ENCODE peak calls at places on chromosomes 13 and 19, in six cellular contexts. G is PC-9, Q is H9, X is IMR-90, C is fibroblast of lung, I is astrocyte. S is an unnamed sample. For H3K27me3, the result is how much of the 10 kb centered on the place peaks cover.

GRCh38 chr13:33153421-33154381 is 131.9 kb downstream of the STARD13 start:
- DNase-seq in G (peak), Q (no peak), X (peak), C (peak), I (peak), S (peak)

GRCh38 chr19:14410054-14410774 is 8.9 kb downstream of the DDX39A start:
- DNase-seq in G (no peak), Q (no peak), X (no peak), C (no peak), I (no peak), S (no peak)

GRCh38 chr13:78102121-78102677 is 183.6 kb upstream of the EDNRB start:
- DNase-seq in G (no peak), Q (no peak), X (peak), C (peak), I (peak), S (peak)

GRCh38 chr19:6060600-6061391 is 49.5 kb downstream of the RFX2 start:
- DNase-seq in G (peak), Q (peak), X (peak), C (peak), I (peak), S (peak)

GRCh38 chr13:112705286-112705685 is 15.4 kb downstream of the ATP11A start:
- DNase-seq in G (no peak), Q (peak), X (no peak), C (no peak), I (no peak), S (no peak)

GRCh38 chr19:3095375-3096191 is 1.4 kb downstream of the GNA11 start:
- DNase-seq in G (no peak), Q (peak), X (no peak), C (no peak), I (no peak), S (peak)

GRCh38 chr13:36067619-36068456 is 63.3 kb downstream of the DCLK1 start:
- DNase-seq in G (no peak), Q (peak), X (no peak), C (no peak), I (no peak), S (no peak)

GRCh38 chr19:44851427-44851826 is 5.3 kb downstream of the NECTIN2 start:
- DNase-seq in G (no peak), Q (no peak), X (no peak), C (no peak), I (no peak), S (no peak)

GRCh38 chr19:35596366-35596999 is 10.5 kb downstream of the PMIS2 start:
- DNase-seq in G (no peak), Q (no peak), X (no peak), C (no peak), I (no peak), S (no peak)

GRCh38 chr13:40985596-40986327 is 33.4 kb downstream of the ELF1 start:
- DNase-seq in G (no peak), Q (no peak), X (no peak), C (no peak), I (no peak), S (no peak)

GRCh38 chr13:73945371-73945770 is 188.8 kb downstream of the KLF12 start:
- DNase-seq in G (no peak), Q (no peak), X (no peak), C (no peak), I (no peak), S (peak)

GRCh38 chr19:38059897-38060296 is 152.9 kb downstream of the SIPA1L3 start:
- DNase-seq in G (no peak), Q (no peak), X (no peak), C (no peak), I (no peak), S (no peak)

GRCh38 chr13:77696006-77696862 is 1.3 kb upstream of the SLAIN1 start:
- DNase-seq in G (no peak), Q (no peak), X (no peak), C (peak), I (no peak), S (peak)

GRCh38 chr19:7515471-7516226 is at the start of gene ZNF358:
- DNase-seq in G (peak), Q (peak), X (peak), C (peak), I (peak), S (peak)

DNA sequence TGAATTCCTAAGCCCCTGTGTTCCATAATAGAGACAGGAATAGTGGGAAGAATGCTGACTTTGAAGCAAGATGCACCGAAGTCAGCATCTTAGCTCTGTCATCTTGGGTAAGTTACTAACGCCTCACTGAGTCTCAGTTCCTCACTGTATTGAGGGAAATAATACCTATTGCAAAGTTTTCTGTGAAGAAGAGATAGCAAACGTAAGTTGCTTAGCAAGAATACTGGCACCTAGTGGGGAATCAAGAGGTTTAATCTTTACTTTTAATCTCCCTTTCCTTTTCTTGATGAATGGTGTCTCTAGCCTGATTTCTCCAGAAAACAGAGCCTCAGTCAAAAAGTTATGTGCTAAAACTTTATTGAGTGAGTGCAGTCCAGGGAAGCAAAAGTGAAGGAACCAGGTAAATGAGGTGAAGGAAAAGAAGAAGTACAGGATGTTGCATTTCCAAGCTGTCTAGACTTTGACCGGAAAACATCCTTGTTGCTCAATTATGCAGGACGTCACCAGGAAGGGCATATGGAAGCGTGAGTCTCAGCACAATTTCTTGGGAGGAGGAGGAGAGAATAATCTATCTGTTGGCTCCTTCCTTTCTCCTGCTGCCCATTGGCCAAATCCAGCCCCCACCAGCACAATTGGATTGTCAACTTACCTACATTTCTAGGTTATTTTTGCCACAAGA is 210.0 kb downstream of the B3GLCT start:
- DNase-seq in G (no peak), Q (no peak), X (no peak), C (peak), I (peak), S (peak)
- TF ChIP-seq CTCF in G (no peak), Q (peak), X (peak), C (no peak), I (peak), S (peak)

GRCh38 chr19:51567583-51567982 is 3.5 kb upstream of the ZNF175 start:
- DNase-seq in G (no peak), Q (no peak), X (no peak), C (no peak), I (no peak), S (no peak)
- H2AFZ ChIP-seq in G (no peak), Q (no peak), X (no peak), C (no peak), I (no peak), S (no peak)

GRCh38 chr13:50842711-50843255 is 709 bp downstream of the DLEU7 start:
- DNase-seq in G (no peak), Q (peak), X (no peak), C (no peak), I (no peak), S (no peak)
- H3K27me3 ChIP-seq in G (under half), Q (under half), X (under half), C (under half), I (under half), S (under half)

GRCh38 chr19:11405846-11406643 is 13.1 kb downstream of the RGL3 start:
- DNase-seq in G (no peak), Q (peak), X (no peak), C (no peak), I (no peak), S (no peak)
- TF ChIP-seq CTCF in G (no peak), Q (peak), X (no peak), C (peak), I (no peak), S (no peak)

GRCh38 chr13:75803175-75803611 is 167.1 kb downstream of the LMO7 start:
- DNase-seq in G (no peak), Q (peak), X (no peak), C (no peak), I (no peak), S (no peak)
- H2AFZ ChIP-seq in G (no peak), Q (no peak), X (no peak), C (no peak), I (no peak), S (no peak)

DNA sequence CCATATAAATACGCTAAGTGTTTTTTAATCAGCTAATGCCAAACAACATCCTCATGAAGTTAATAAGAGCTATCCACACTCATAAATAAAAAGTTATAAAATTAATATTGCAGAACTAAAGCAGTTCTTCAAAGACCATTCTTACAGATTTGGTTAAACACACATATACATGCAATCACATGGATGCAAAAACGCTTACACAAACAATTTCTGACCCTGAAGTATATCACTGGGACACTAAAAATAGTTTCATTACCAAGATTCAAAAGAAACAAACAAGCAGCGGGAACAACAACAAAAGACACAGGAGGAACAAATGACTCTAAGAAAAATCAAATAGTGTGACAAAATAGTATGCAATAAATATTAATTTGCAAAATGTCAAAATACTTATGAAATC is 132.3 kb downstream of the PCDH9 start:
- DNase-seq in G (no peak), Q (no peak), X (no peak), C (no peak), I (no peak), S (no peak)
- H3K27me3 ChIP-seq in G (under half), Q (under half), X (under half), C (under half), I (under half), S (under half)

GRCh38 chr19:16659832-16660708 is at the start of gene SMIM7:
- DNase-seq in G (peak), Q (peak), X (peak), C (peak), I (peak), S (peak)
- TF ChIP-seq CTCF in G (peak), Q (no peak), X (peak), C (no peak), I (no peak), S (no peak)

GRCh38 chr13:42009057-42009456 is 39.4 kb upstream of the DGKH start:
- DNase-seq in G (no peak), Q (no peak), X (no peak), C (no peak), I (no peak), S (no peak)
- H2AFZ ChIP-seq in G (no peak), Q (no peak), X (no peak), C (no peak), I (no peak), S (no peak)

GRCh38 chr19:40517248-40517647 is 50.4 kb downstream of the SPTBN4 start:
- DNase-seq in G (no peak), Q (no peak), X (no peak), C (no peak), I (no peak), S (no peak)
- H3K27me3 ChIP-seq in G (under half), Q (under half), X (under half), C (under half), I (under half), S (under half)